ENCODE peak calls at places on chromosomes 4 and X, in nine cellular contexts. D is AG20443; P is substantia nigra; H is SK-N-MC; G is WTC11; J is ELR; I is stimulated activated CD8-positive, alpha-beta memory T cell treated with anti-CD3 and anti-CD28 coated beads, Interleukin-15, amount 100 ng/mL, for 24 hours; C is SK-N-DZ; B is kidney tubule cell. Z is an unnamed sample.

GRCh38 chr4:82790060-82790660 is 8.4 kb downstream of the SCD5 start:
- DNase-seq in C (no peak), B (no peak), P (no peak), I (no peak), J (no peak), G (no peak), H (no peak), D (no peak), Z (no peak)

GRCh38 chr4:8185930-8186329 is 13.2 kb upstream of the SH3TC1 start:
- DNase-seq in J (no peak), P (no peak), D (no peak), C (no peak), H (no peak), B (no peak), I (no peak), G (no peak), Z (no peak)

GRCh38 chr4:6446538-6447451 is 25.6 kb downstream of the PPP2R2C start:
- DNase-seq in B (no peak), I (no peak), J (no peak), G (no peak), D (no peak), C (no peak), H (no peak), P (peak; percentile 96), Z (no peak)

GRCh38 chr4:186781032-186781917 is 57.6 kb upstream of the FAT1 start:
- DNase-seq in B (peak; percentile 73), D (peak; percentile 25), I (no peak), G (no peak), P (no peak), C (no peak), J (peak; percentile 78), H (no peak), Z (no peak)

GRCh38 chr4:141697116-141697515 is 60.7 kb downstream of the IL15 start:
- DNase-seq in D (no peak), B (no peak), J (no peak), G (no peak), I (no peak), C (no peak), P (no peak), H (no peak), Z (no peak)

GRCh38 chrX:136953867-136954787 is 73.6 kb upstream of the RBMX start:
- DNase-seq in B (peak; percentile 70), P (peak; percentile 38), D (peak; percentile 56), I (no peak), G (peak; percentile 65), J (peak; percentile 78), C (peak; percentile 68), H (peak; percentile 47), Z (no peak)

GRCh38 chrX:118370921-118371624 is 25.2 kb downstream of the WDR44 start:
- DNase-seq in P (no peak), B (no peak), D (no peak), I (no peak), C (no peak), J (peak; percentile 57), H (no peak), G (no peak), Z (no peak)

GRCh38 chr4:173403051-173403450 is 4.1 kb upstream of the SCRG1 start:
- DNase-seq in I (no peak), H (no peak), G (no peak), B (peak; percentile 21), J (peak; percentile 29), P (no peak), D (peak; percentile 56), C (no peak), Z (no peak)

GRCh38 chr4:9944431-9945425 is 76.6 kb downstream of the SLC2A9 start:
- DNase-seq in D (no peak), C (no peak), B (no peak), J (no peak), H (no peak), G (no peak), I (no peak), P (no peak), Z (no peak)

GRCh38 chr4:139523076-139523475 is 32.9 kb downstream of the SETD7 start:
- DNase-seq in C (no peak), I (no peak), H (no peak), D (no peak), G (no peak), B (peak; percentile 8), P (peak; percentile 60), J (peak; percentile 9), Z (no peak)

GRCh38 chrX:115582871-115583729 is 22.1 kb downstream of the PLS3 start:
- DNase-seq in D (no peak), J (peak; percentile 66), I (no peak), C (no peak), H (no peak), B (peak; percentile 25), G (peak; percentile 26), P (no peak), Z (no peak)

GRCh38 chrX:42128587-42128986 is 205.2 kb upstream of the CASK start:
- DNase-seq in H (no peak), P (no peak), D (no peak), I (no peak), C (no peak), G (no peak), B (no peak), J (no peak), Z (no peak)

GRCh38 chr4:80202190-80202711 is 4.9 kb downstream of the PRDM8 start:
- DNase-seq in J (peak; percentile 78), P (peak; percentile 53), G (peak; percentile 85), I (peak; percentile 62), C (no peak), H (no peak), B (peak; percentile 78), D (peak; percentile 92), Z (peak; percentile 77)

GRCh38 chr4:73729534-73730165 is 10.7 kb upstream of the CXCL8 start:
- DNase-seq in I (no peak), H (no peak), C (peak; percentile 36), G (peak; percentile 60), J (peak; percentile 88), D (peak; percentile 83), P (peak; percentile 23), B (peak; percentile 82), Z (peak; percentile 19)

GRCh38 chrX:47467106-47467505 is 15.9 kb downstream of the ZNF41 start:
- DNase-seq in H (no peak), B (no peak), D (no peak), C (no peak), G (no peak), I (no peak), J (peak; percentile 3), P (no peak), Z (no peak)

GRCh38 chr4:141416219-141416618 is 195.5 kb downstream of the ZNF330 start:
- DNase-seq in H (no peak), P (no peak), I (no peak), B (no peak), C (no peak), G (no peak), J (no peak), D (no peak), Z (no peak)

GRCh38 chr4:142875117-142875516 is 29.0 kb upstream of the INPP4B start:
- DNase-seq in I (no peak), D (no peak), H (no peak), B (no peak), C (peak; percentile 43), G (peak; percentile 36), J (peak; percentile 11), P (no peak), Z (no peak)

GRCh38 chrX:18354369-18355329 is at the start of gene SCML2:
- DNase-seq in D (peak; percentile 73), J (peak; percentile 50), P (peak; percentile 49), I (peak; percentile 17), H (no peak), B (peak; percentile 26), C (peak; percentile 35), G (peak; percentile 34), Z (peak; percentile 34)

GRCh38 chr4:2075171-2075986 is 16.3 kb downstream of the NAT8L start:
- DNase-seq in G (no peak), B (no peak), H (no peak), J (no peak), P (no peak), I (no peak), C (no peak), D (no peak), Z (no peak)

GRCh38 chrX:23662853-23663252 is 4.4 kb upstream of the PRDX4 start:
- DNase-seq in D (peak; percentile 16), G (no peak), P (no peak), H (no peak), I (no peak), C (no peak), B (no peak), J (peak; percentile 57), Z (no peak)

GRCh38 chr4:135515295-135515694 is 1313.7 kb upstream of the PABPC4L start:
- DNase-seq in B (no peak), G (no peak), H (no peak), P (no peak), J (no peak), I (no peak), C (no peak), D (no peak), Z (no peak)

GRCh38 chrX:114584983-114585842 is 1.3 kb downstream of the HTR2C start:
- DNase-seq in B (no peak), J (no peak), H (no peak), D (peak; percentile 1), P (no peak), I (no peak), C (no peak), G (no peak), Z (no peak)

GRCh38 chr4:109005523-109005922 is 242.7 kb upstream of the ETNPPL start:
- DNase-seq in B (peak; percentile 46), P (no peak), H (no peak), J (peak; percentile 43), D (no peak), I (no peak), G (no peak), C (no peak), Z (no peak)

GRCh38 chr4:3415471-3416141 is 26.2 kb upstream of the HGFAC start:
- DNase-seq in H (no peak), B (no peak), G (no peak), I (no peak), P (no peak), D (no peak), J (no peak), C (no peak), Z (no peak)

GRCh38 chr4:177483271-177483670 is 41.0 kb upstream of the AGA start:
- DNase-seq in P (no peak), G (no peak), J (peak; percentile 57), D (no peak), I (no peak), B (peak; percentile 27), C (no peak), H (no peak), Z (no peak)

GRCh38 chrX:129445436-129445835 is 77.9 kb downstream of the SMARCA1 start:
- DNase-seq in B (no peak), P (no peak), G (no peak), J (no peak), H (no peak), C (no peak), I (no peak), D (no peak), Z (no peak)

GRCh38 chr4:73127839-73128448 is 58.4 kb upstream of the COX18 start:
- DNase-seq in P (peak; percentile 6), H (no peak), J (peak; percentile 23), D (peak; percentile 32), I (no peak), G (peak; percentile 10), B (peak; percentile 6), C (peak; percentile 4), Z (no peak)

GRCh38 chr4:79964715-79965345 is 108.2 kb downstream of the ANTXR2 start:
- DNase-seq in H (no peak), J (no peak), G (peak; percentile 76), B (peak; percentile 31), C (no peak), I (no peak), P (no peak), D (no peak), Z (peak; percentile 25)

Z was measured in progenitor cell of endocrine pancreas.